ENCODE peak calls at places on chromosome 5, in seven cellular contexts. M is SK-N-SH, G is K562, Q is GM12878, O is H1, S is HepG2, D is GM12891. P is an unnamed sample.

GRCh38 chr5:83711982-83712601 is 8.6 kb downstream of the HAPLN1 start:
- DNase-seq in M (peak; percentile 39), G (peak; percentile 41), Q (no peak), O (peak; percentile 64), S (peak; percentile 56), D (no peak), P (no peak)

GRCh38 chr5:125497651-125498050 is 751.2 kb upstream of the ZNF608 start:
- DNase-seq in M (no peak), G (no peak), Q (no peak), O (no peak), S (no peak), D (no peak), P (no peak)

GRCh38 chr5:103894882-103895281 is 332.3 kb upstream of the NUDT12 start:
- DNase-seq in M (peak; percentile 27), G (no peak), Q (no peak), O (no peak), S (no peak), D (no peak), P (no peak)

GRCh38 chr5:10660720-10661387 is 97.0 kb downstream of the ANKRD33B start:
- DNase-seq in M (no peak), G (no peak), Q (no peak), O (no peak), S (no peak), D (no peak), P (no peak)

GRCh38 chr5:16467363-16468219 is 2.0 kb upstream of the ZNF622 start:
- DNase-seq in M (no peak), G (peak; percentile 27), Q (peak; percentile 57), O (no peak), S (no peak), D (no peak), P (no peak)

GRCh38 chr5:68965926-68966325 is 127.9 kb upstream of the SLC30A5 start:
- DNase-seq in M (no peak), G (no peak), Q (no peak), O (no peak), S (no peak), D (no peak), P (no peak)

GRCh38 chr5:130386155-130386554 is 481.9 kb downstream of the CHSY3 start:
- DNase-seq in M (no peak), G (no peak), Q (no peak), O (no peak), S (no peak), D (no peak), P (no peak)

GRCh38 chr5:128403350-128403749 is 134.7 kb downstream of the FBN2 start:
- DNase-seq in M (no peak), G (no peak), Q (no peak), O (no peak), S (no peak), D (no peak), P (no peak)

GRCh38 chr5:120457839-120458507 is 6.1 kb upstream of the PRR16 start:
- DNase-seq in M (no peak), G (peak; percentile 12), Q (peak; percentile 85), O (peak; percentile 82), S (peak; percentile 46), D (no peak), P (no peak)

GRCh38 chr5:139543423-139543991 is 17.6 kb upstream of the UBE2D2 start:
- DNase-seq in M (peak; percentile 59), G (peak; percentile 83), Q (no peak), O (peak; percentile 83), S (no peak), D (peak; percentile 65), P (peak; percentile 72)

GRCh38 chr5:138246334-138246733 is 28.1 kb downstream of the GFRA3 start:
- DNase-seq in M (no peak), G (no peak), Q (no peak), O (no peak), S (peak; percentile 56), D (no peak), P (no peak)

GRCh38 chr5:135979510-135979909 is 24.7 kb upstream of the LECT2 start:
- DNase-seq in M (no peak), G (no peak), Q (no peak), O (no peak), S (no peak), D (no peak), P (no peak)

GRCh38 chr5:5623397-5623796 is 200.9 kb downstream of the ICE1 start:
- DNase-seq in M (no peak), G (no peak), Q (no peak), O (no peak), S (no peak), D (no peak), P (no peak)

GRCh38 chr5:133220851-133221674 is 169.2 kb downstream of the HSPA4 start:
- DNase-seq in M (no peak), G (no peak), Q (no peak), O (no peak), S (peak; percentile 52), D (no peak), P (no peak)

GRCh38 chr5:125336401-125336800 is 590.0 kb upstream of the ZNF608 start:
- DNase-seq in M (no peak), G (no peak), Q (no peak), O (no peak), S (no peak), D (no peak), P (no peak)

GRCh38 chr5:141856030-141856790 is 22.0 kb downstream of the PCDH1 start:
- DNase-seq in M (no peak), G (no peak), Q (no peak), O (no peak), S (no peak), D (no peak), P (no peak)

DNA sequence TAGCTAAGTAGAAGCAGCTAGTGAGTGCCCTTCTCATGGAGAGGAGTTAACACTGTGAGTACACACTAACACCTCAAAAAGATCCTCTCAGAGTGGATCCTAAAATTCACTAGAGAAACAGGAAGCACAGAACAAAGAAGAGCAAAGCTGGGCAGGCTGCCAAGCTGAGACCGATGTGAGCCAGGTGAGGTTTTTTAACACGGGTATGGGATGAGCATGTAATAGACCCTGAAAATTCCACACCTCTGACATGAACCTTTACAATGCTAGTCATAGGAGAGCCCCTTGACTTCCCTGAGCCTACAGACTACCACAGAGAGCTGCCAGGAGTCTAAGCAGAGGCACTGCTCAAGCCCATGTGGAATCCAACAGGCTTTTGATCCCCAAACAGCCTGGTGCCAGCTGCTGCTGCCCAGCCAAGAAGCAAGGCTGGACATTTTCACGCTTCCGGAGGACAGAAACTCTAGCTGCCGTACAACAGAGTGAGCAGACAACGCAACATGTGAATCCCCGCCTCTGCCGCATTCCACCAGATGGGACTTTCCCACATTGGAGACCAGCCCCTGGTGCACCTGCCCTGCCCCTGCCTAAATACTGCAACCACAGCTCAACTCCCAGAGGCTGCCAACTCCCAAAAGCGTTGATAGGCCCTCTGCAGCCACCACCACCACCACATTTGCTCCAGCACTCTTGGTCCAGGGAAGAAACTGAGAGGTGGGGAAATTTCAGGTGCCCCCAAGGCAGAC is 280.8 kb downstream of the CDH10 start:
- DNase-seq in M (no peak), G (no peak), Q (no peak), O (no peak), S (no peak), D (no peak), P (no peak)
- TF ChIP-seq TAF1 in M (no peak), G (no peak), Q (no peak), O (no peak), S (no peak), D (no peak), P (no peak)

GRCh38 chr5:1776831-1777230 is 22.8 kb downstream of the MRPL36 start:
- DNase-seq in M (no peak), G (no peak), Q (no peak), O (no peak), S (no peak), D (no peak), P (no peak)

GRCh38 chr5:1779782-1780620 is 19.6 kb downstream of the MRPL36 start:
- DNase-seq in M (no peak), G (no peak), Q (no peak), O (no peak), S (no peak), D (no peak), P (no peak)

GRCh38 chr5:1779021-1779680 is 20.5 kb downstream of the MRPL36 start:
- DNase-seq in M (no peak), G (no peak), Q (no peak), O (no peak), S (no peak), D (no peak), P (no peak)

GRCh38 chr5:1778138-1779020 is 21.3 kb downstream of the MRPL36 start:
- DNase-seq in M (no peak), G (no peak), Q (no peak), O (no peak), S (no peak), D (no peak), P (no peak)

DNA sequence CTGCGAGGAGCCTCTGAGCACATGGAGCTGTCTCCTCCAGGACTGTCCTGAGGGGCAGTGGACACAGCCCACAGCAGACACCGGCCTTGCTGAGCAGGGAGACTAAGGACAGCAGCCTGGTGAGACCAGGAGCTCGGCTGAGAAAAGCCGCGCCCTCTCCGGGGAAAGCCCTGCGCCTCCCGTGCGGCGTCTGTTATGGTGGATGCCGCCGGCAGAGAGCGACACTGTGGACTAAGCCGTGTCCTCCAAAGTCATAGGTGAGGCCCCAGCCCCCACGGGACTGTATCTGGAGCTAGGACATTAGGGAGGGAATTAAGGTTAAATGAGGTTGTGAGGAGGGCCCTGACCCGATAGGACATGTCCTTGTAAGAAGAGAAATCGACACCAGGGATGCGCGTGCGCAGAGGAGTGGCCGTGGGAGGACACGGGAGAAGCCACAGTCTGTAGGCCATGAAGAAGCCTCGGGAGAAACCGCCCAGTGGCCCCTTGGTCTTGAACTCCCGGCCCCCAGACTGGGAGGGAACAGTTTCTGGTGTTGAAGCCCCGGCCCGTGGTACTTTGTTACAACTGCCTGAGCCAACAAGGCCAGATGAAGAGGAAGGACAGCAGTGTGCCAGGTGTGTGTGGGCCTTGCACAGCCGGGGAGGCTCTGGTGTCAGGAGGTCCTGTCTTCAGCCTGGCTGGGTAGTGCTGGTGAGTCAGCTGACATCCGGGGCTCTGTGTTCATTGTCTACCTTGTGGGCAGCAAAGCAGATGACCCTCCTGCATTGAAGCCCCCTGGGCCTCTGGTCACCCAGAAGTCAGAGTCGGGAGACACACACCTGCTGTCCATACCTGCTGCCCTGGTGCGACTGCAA is 22.1 kb downstream of the MRPL36 start:
- DNase-seq in M (no peak), G (no peak), Q (no peak), O (no peak), S (no peak), D (no peak), P (no peak)
- TF ChIP-seq TAF1 in M (no peak), G (no peak), Q (no peak), O (no peak), S (no peak), D (no peak), P (no peak)

GRCh38 chr5:112367400-112367799 is 51.7 kb downstream of the EPB41L4A start:
- DNase-seq in M (no peak), G (no peak), Q (no peak), O (no peak), S (no peak), D (no peak), P (no peak)

GRCh38 chr5:112372543-112372942 is 46.5 kb downstream of the EPB41L4A start:
- DNase-seq in M (no peak), G (no peak), Q (no peak), O (no peak), S (no peak), D (no peak), P (no peak)

GRCh38 chr5:112371054-112371453 is 48.0 kb downstream of the EPB41L4A start:
- DNase-seq in M (no peak), G (no peak), Q (no peak), O (no peak), S (no peak), D (no peak), P (no peak)

GRCh38 chr5:112366987-112367386 is 52.1 kb downstream of the EPB41L4A start:
- DNase-seq in M (peak; percentile 27), G (peak; percentile 43), Q (no peak), O (no peak), S (peak; percentile 20), D (no peak), P (no peak)
- TF ChIP-seq TAF1 in M (no peak), G (no peak), Q (no peak), O (no peak), S (no peak), D (no peak), P (no peak)

GRCh38 chr5:76451046-76451701 is 48.1 kb downstream of the IQGAP2 start:
- DNase-seq in M (no peak), G (no peak), Q (no peak), O (no peak), S (no peak), D (no peak), P (no peak)
- TF ChIP-seq TAF1 in M (no peak), G (no peak), Q (no peak), O (no peak), S (no peak), D (no peak), P (no peak)